ENCODE peak calls at places on chromosome 6, in nine cellular contexts. Z is heart right ventricle, P is kidney tubule cell, M is fibroblast of mammary gland, D is A172, J is AG09309, K is NCI-H1694, I is T-helper 1 cell, G is RKO. S is an unnamed sample.
A peak's percentile ranks its signal among the peaks of the same experiment; 100 is the strongest.

GRCh38 chr6:71252407-71252806 is 36.2 kb upstream of the OGFRL1 start:
- DNase-seq in Z (no peak), P (no peak), M (no peak), D (no peak), J (no peak), K (no peak), I (no peak), G (no peak), S (no peak)

GRCh38 chr6:1771324-1771723 is 161.6 kb downstream of the FOXC1 start:
- DNase-seq in Z (no peak), P (peak; percentile 74), M (peak; percentile 66), D (no peak), J (no peak), K (no peak), I (no peak), G (peak; percentile 76), S (peak; percentile 68)

GRCh38 chr6:129789974-129790373 is 71.1 kb downstream of the TMEM244 start:
- DNase-seq in Z (no peak), P (no peak), M (no peak), D (no peak), J (no peak), K (no peak), I (no peak), G (no peak), S (no peak)

GRCh38 chr6:89506716-89507597 is 74.0 kb downstream of the ANKRD6 start:
- DNase-seq in Z (no peak), P (no peak), M (no peak), D (no peak), J (no peak), K (no peak), I (no peak), G (no peak), S (no peak)

GRCh38 chr6:136647363-136647763 is 97.1 kb upstream of the MAP7 start:
- DNase-seq in Z (peak; percentile 26), P (peak; percentile 76), M (peak; percentile 93), D (peak; percentile 77), J (no peak), K (no peak), I (no peak), G (no peak), S (peak; percentile 39)

GRCh38 chr6:126228001-126228791 is 111.7 kb upstream of the CENPW start:
- DNase-seq in Z (no peak), P (peak; percentile 10), M (no peak), D (no peak), J (no peak), K (peak; percentile 5), I (no peak), G (no peak), S (no peak)

GRCh38 chr6:118768441-118768840 is 117.0 kb upstream of the CEP85L start:
- DNase-seq in Z (no peak), P (no peak), M (no peak), D (no peak), J (no peak), K (no peak), I (no peak), G (no peak), S (no peak)

GRCh38 chr6:1630771-1631217 is 21.1 kb downstream of the FOXC1 start:
- DNase-seq in Z (no peak), P (peak; percentile 41), M (no peak), D (peak; percentile 94), J (no peak), K (no peak), I (no peak), G (no peak), S (no peak)

GRCh38 chr6:119129968-119130484 is 51.6 kb upstream of the FAM184A start:
- DNase-seq in Z (no peak), P (peak; percentile 79), M (peak; percentile 84), D (peak; percentile 35), J (no peak), K (no peak), I (no peak), G (peak; percentile 66), S (peak; percentile 68)

GRCh38 chr6:3801960-3802359 is 47.2 kb upstream of the FAM50B start:
- DNase-seq in Z (no peak), P (no peak), M (no peak), D (no peak), J (no peak), K (no peak), I (no peak), G (no peak), S (no peak)

GRCh38 chr6:167706313-167707109 is 120.2 kb upstream of the AFDN start:
- DNase-seq in Z (no peak), P (no peak), M (no peak), D (no peak), J (no peak), K (no peak), I (no peak), G (no peak), S (no peak)

GRCh38 chr6:139029470-139030210 is 1.1 kb downstream of the ABRACL start:
- DNase-seq in Z (peak; percentile 64), P (peak; percentile 42), M (peak; percentile 57), D (peak; percentile 24), J (no peak), K (no peak), I (no peak), G (peak; percentile 77), S (peak; percentile 71)

GRCh38 chr6:82362144-82362543 is 1.5 kb upstream of the TPBG start:
- DNase-seq in Z (no peak), P (no peak), M (peak; percentile 33), D (no peak), J (no peak), K (no peak), I (no peak), G (no peak), S (peak; percentile 55)